ENCODE peak calls at places on chromosomes 5 and 9, in seven cellular contexts. O is SK-N-SH, L is A549, W is RWPE1, Y is heart left ventricle, F is PC-3, T is GM12865. M is an unnamed sample.

GRCh38 chr9:77901038-77901437 is 130.6 kb downstream of the GNAQ start:
- DNase-seq in T (no peak), W (no peak), O (no peak), F (no peak), Y (no peak), L (no peak), M (no peak)

GRCh38 chr5:111069839-111070238 is 1.7 kb upstream of the TSLP start:
- DNase-seq in T (no peak), Y (no peak), L (no peak), O (no peak), F (no peak), W (no peak), M (no peak)

GRCh38 chr5:119270955-119271757 is 84.7 kb upstream of the TNFAIP8 start:
- DNase-seq in O (no peak), Y (no peak), L (no peak), F (no peak), T (no peak), W (no peak), M (no peak)

GRCh38 chr9:5712651-5713360 is 83.9 kb downstream of the RIC1 start:
- DNase-seq in L (no peak), T (no peak), F (no peak), W (no peak), O (no peak), Y (no peak), M (no peak)

GRCh38 chr5:143495823-143496275 is 92.4 kb upstream of the NR3C1 start:
- DNase-seq in T (no peak), Y (no peak), F (peak; percentile 69), W (peak; percentile 70), O (no peak), L (peak; percentile 13), M (no peak)

GRCh38 chr9:34809504-34810186 is 99.7 kb upstream of the CCL21 start:
- DNase-seq in F (no peak), L (no peak), Y (no peak), T (no peak), W (peak; percentile 49), O (peak; percentile 78), M (peak; percentile 2)

GRCh38 chr5:124901081-124901480 is 154.6 kb upstream of the ZNF608 start:
- DNase-seq in L (no peak), Y (no peak), T (no peak), W (no peak), O (no peak), F (no peak), M (no peak)

GRCh38 chr9:109441296-109441695 is 56.8 kb downstream of the PTPN3 start:
- DNase-seq in L (peak; percentile 33), Y (no peak), F (no peak), T (no peak), O (peak; percentile 26), W (no peak), M (no peak)

GRCh38 chr9:34995288-34996060 is 5.9 kb downstream of the DNAJB5 start:
- DNase-seq in O (no peak), F (no peak), W (no peak), Y (peak; percentile 45), T (no peak), L (no peak), M (no peak)

GRCh38 chr5:160342413-160342941 is 27.9 kb downstream of the C1QTNF2 start:
- DNase-seq in O (no peak), T (no peak), L (no peak), W (peak; percentile 22), Y (no peak), F (peak; percentile 59), M (no peak)

GRCh38 chr5:14038341-14038959 is 94.0 kb upstream of the DNAH5 start:
- DNase-seq in W (peak; percentile 34), F (peak; percentile 98), O (no peak), T (no peak), L (peak; percentile 69), Y (peak; percentile 29), M (no peak)

GRCh38 chr9:123169926-123170325 is 98.5 kb downstream of the STRBP start:
- DNase-seq in F (no peak), T (peak; percentile 7), L (no peak), Y (no peak), O (no peak), W (no peak), M (no peak)

GRCh38 chr5:120678279-120678678 is 214.2 kb downstream of the PRR16 start:
- DNase-seq in O (no peak), F (no peak), T (no peak), W (no peak), Y (no peak), L (no peak), M (no peak)

GRCh38 chr5:96629774-96630173 is 32.4 kb upstream of the CAST start:
- DNase-seq in L (peak; percentile 44), T (no peak), F (peak; percentile 90), Y (no peak), O (no peak), W (peak; percentile 91), M (no peak)

GRCh38 chr9:124470726-124471125 is 20.5 kb downstream of the ADGRD2 start:
- DNase-seq in T (no peak), F (no peak), O (no peak), L (no peak), W (no peak), Y (no peak), M (no peak)

GRCh38 chr5:65261499-65261898 is 220.2 kb downstream of the ADAMTS6 start:
- DNase-seq in T (no peak), O (no peak), L (no peak), W (no peak), F (no peak), Y (no peak), M (no peak)

GRCh38 chr9:16445141-16445920 is 425.1 kb downstream of the BNC2 start:
- DNase-seq in O (no peak), W (peak; percentile 68), F (peak; percentile 69), L (peak; percentile 14), T (no peak), Y (no peak), M (no peak)

GRCh38 chr5:165201364-165202143 is 1696.1 kb downstream of the MAT2B start:
- DNase-seq in W (no peak), O (no peak), Y (no peak), F (peak; percentile 11), T (no peak), L (no peak), M (no peak)

GRCh38 chr9:85487872-85488271 is 253.9 kb downstream of the AGTPBP1 start:
- DNase-seq in F (no peak), Y (no peak), T (no peak), O (no peak), W (no peak), L (no peak), M (no peak)

GRCh38 chr9:137435980-137436760 is 5.0 kb downstream of the ENTPD8 start:
- DNase-seq in F (peak; percentile 90), Y (peak; percentile 63), L (peak; percentile 96), W (peak; percentile 96), O (peak; percentile 65), T (no peak), M (no peak)

GRCh38 chr9:82363236-82363635 is 374.7 kb downstream of the SPATA31D1 start:
- DNase-seq in F (no peak), Y (no peak), O (no peak), L (no peak), W (no peak), T (no peak), M (no peak)

GRCh38 chr5:176916337-176916736 is 17.2 kb upstream of the HK3 start:
- DNase-seq in W (no peak), Y (no peak), T (no peak), F (no peak), O (no peak), L (no peak), M (no peak)

GRCh38 chr5:1409386-1410110 is 35.7 kb downstream of the SLC6A3 start:
- DNase-seq in W (peak; percentile 36), T (peak; percentile 23), O (no peak), L (no peak), F (peak; percentile 28), Y (no peak), M (peak; percentile 32)

GRCh38 chr5:162221884-162222283 is 154.3 kb downstream of the GABRG2 start:
- DNase-seq in O (no peak), W (no peak), T (peak; percentile 12), Y (no peak), F (no peak), L (no peak), M (no peak)
- TF ChIP-seq CTCF in O (no peak), W (no peak), T (peak; percentile 5), Y (no peak), F (no peak), L (no peak), M (no peak)

GRCh38 chr5:151923865-151924264 is 786 bp downstream of the GLRA1 start:
- DNase-seq in T (no peak), W (peak; percentile 45), L (peak; percentile 25), Y (no peak), O (peak; percentile 54), F (peak; percentile 42), M (no peak)
- TF ChIP-seq CTCF in T (no peak), W (peak; percentile 17), L (no peak), Y (no peak), O (peak; percentile 41), F (peak; percentile 58), M (no peak)

GRCh38 chr5:138032028-138032571 is 779 bp downstream of the FAM13B start:
- DNase-seq in L (peak; percentile 60), Y (peak; percentile 74), W (no peak), O (no peak), T (peak; percentile 92), F (peak; percentile 25), M (peak; percentile 62)

GRCh38 chr5:138033275-138033808 is 463 bp upstream of the FAM13B start:
- DNase-seq in O (no peak), Y (no peak), T (no peak), F (no peak), L (no peak), W (no peak), M (no peak)

GRCh38 chr5:138033916-138034315 is 1.0 kb upstream of the FAM13B start:
- DNase-seq in O (no peak), L (no peak), W (peak; percentile 38), T (no peak), F (peak; percentile 45), Y (no peak), M (no peak)

GRCh38 chr5:138029944-138030343 is 2.9 kb downstream of the FAM13B start:
- DNase-seq in F (no peak), Y (no peak), L (no peak), T (no peak), O (no peak), W (no peak), M (no peak)

DNA sequence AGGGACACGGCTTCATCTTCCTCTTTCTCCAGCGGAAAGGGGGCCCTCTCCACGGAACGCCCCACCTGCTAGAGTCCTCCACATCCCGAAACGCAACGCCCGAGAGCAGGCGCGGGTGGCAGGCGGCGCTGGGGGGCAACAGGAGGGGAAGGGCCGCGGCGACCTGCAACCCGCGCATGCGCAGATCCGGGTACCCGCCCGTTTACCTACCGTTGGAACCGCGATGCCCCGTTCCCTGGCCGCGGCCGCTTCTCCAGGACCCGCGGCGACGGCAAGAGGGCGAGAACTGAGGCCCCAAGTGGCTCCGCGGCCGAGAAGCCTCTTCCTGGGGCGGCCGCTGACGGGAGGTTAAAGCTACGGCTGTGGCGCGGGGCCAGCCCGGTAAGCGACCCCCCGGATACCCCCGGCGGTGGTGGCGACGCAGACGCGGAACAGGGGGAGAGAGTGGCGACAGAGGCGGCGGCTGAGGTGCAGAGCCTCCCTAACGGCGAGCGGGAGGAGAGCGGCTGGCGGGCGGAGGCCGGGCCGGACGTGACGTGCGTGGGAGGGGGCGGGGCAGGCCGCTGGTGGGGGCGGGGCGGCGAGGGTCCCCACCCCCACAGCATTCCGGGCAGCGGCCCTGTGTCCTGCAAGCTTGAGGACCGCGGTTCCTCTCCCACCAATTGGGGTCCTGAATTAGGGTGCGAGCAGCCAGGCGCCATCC is at the start of gene FAM13B:
- DNase-seq in Y (peak; percentile 84), O (peak; percentile 97), W (peak; percentile 93), F (peak; percentile 51), L (peak; percentile 75), T (peak; percentile 92), M (peak; percentile 84)
- TF ChIP-seq CTCF in Y (no peak), O (no peak), W (no peak), F (no peak), L (no peak), T (no peak), M (no peak)

GRCh38 chr9:12464910-12465512 is 228.2 kb upstream of the TYRP1 start:
- DNase-seq in L (peak; percentile 1), Y (no peak), F (peak; percentile 46), O (peak; percentile 6), T (peak; percentile 28), W (peak; percentile 0), M (no peak)
- TF ChIP-seq CTCF in L (peak; percentile 78), Y (peak; percentile 27), F (peak; percentile 76), O (peak; percentile 83), T (peak; percentile 53), W (peak; percentile 77), M (peak; percentile 77)

M was measured in activated CD8-positive, alpha-beta T cell treated with anti-CD3 and anti-CD28 coated beads for 36 hours.